ENCODE peak calls at places on chromosome 1, in four cellular contexts. One of them, this sample, is unnamed.

GRCh38 chr1:156432109-156433018 is 63.4 kb downstream of the RHBG start:
- DNase-seq in transverse colon: no peak
- DNase-seq in NB4: no peak
- DNase-seq in uterus: no peak
- DNase-seq in this sample: no peak

GRCh38 chr1:8137406-8138244 is 111.5 kb upstream of the ERRFI1 start:
- DNase-seq in transverse colon: no peak
- DNase-seq in NB4: no peak
- DNase-seq in uterus: peak
- DNase-seq in this sample: no peak

GRCh38 chr1:156638189-156638588 is 3.7 kb upstream of the BCAN start:
- DNase-seq in transverse colon: no peak
- DNase-seq in NB4: no peak
- DNase-seq in uterus: no peak
- DNase-seq in this sample: no peak

GRCh38 chr1:83693409-83694126 is 305.4 kb downstream of the TTLL7 start:
- DNase-seq in transverse colon: no peak
- DNase-seq in NB4: no peak
- DNase-seq in uterus: no peak
- DNase-seq in this sample: no peak

GRCh38 chr1:52603301-52603675 is 1.1 kb downstream of the GPX7 start:
- DNase-seq in transverse colon: no peak
- DNase-seq in NB4: no peak
- DNase-seq in uterus: no peak
- DNase-seq in this sample: no peak

GRCh38 chr1:172356620-172357019 is 63.9 kb upstream of the C1orf105 start:
- DNase-seq in transverse colon: peak
- DNase-seq in NB4: no peak
- DNase-seq in uterus: no peak
- DNase-seq in this sample: no peak

GRCh38 chr1:167690053-167690452 is 31.7 kb upstream of the MPZL1 start:
- DNase-seq in transverse colon: no peak
- DNase-seq in NB4: no peak
- DNase-seq in uterus: no peak
- DNase-seq in this sample: no peak

GRCh38 chr1:33312413-33312749 is 8.5 kb downstream of the A3GALT2 start:
- DNase-seq in transverse colon: no peak
- DNase-seq in NB4: no peak
- DNase-seq in uterus: no peak
- DNase-seq in this sample: no peak

GRCh38 chr1:18922319-18922726 is 20.0 kb upstream of the ALDH4A1 start:
- DNase-seq in transverse colon: peak
- DNase-seq in NB4: peak
- DNase-seq in uterus: peak
- DNase-seq in this sample: no peak
- TF ChIP-seq POLR2A in transverse colon: peak
- TF ChIP-seq POLR2A in NB4: no peak
- TF ChIP-seq POLR2A in uterus: peak
- TF ChIP-seq POLR2A in this sample: no peak

DNA sequence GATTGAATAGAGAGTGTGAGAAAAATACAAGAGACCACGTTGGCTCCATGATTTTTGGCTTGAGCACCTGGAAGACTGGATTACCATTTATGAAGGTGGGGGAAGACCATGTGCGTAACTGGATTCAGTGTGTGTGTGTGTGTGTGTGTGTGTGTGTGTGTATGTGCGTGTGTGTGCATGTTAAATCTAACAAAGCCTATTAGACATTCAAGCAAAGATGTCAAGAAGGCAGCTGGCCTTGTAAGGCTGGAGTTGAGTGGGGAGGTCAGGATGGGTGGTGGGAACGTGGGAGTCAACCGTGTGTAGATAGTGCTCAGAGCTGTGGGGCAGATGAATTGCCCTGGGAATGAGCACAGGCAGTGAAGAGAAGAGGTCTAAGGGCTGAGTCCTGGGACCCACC is 293.8 kb upstream of the POU3F1 start:
- DNase-seq in transverse colon: no peak
- DNase-seq in NB4: no peak
- DNase-seq in uterus: no peak
- DNase-seq in this sample: no peak
- TF ChIP-seq POLR2A in transverse colon: no peak
- TF ChIP-seq POLR2A in NB4: no peak
- TF ChIP-seq POLR2A in uterus: no peak
- TF ChIP-seq POLR2A in this sample: no peak

GRCh38 chr1:200985481-200985880 is 38.0 kb downstream of the KIF21B start:
- DNase-seq in transverse colon: no peak
- DNase-seq in NB4: no peak
- DNase-seq in uterus: no peak
- DNase-seq in this sample: no peak
- TF ChIP-seq POLR2A in transverse colon: no peak
- TF ChIP-seq POLR2A in NB4: no peak
- TF ChIP-seq POLR2A in uterus: no peak
- TF ChIP-seq POLR2A in this sample: no peak

GRCh38 chr1:204520834-204521709 is 4.9 kb downstream of the MDM4 start:
- DNase-seq in transverse colon: peak
- DNase-seq in NB4: peak
- DNase-seq in uterus: no peak
- DNase-seq in this sample: peak
- TF ChIP-seq POLR2A in transverse colon: peak
- TF ChIP-seq POLR2A in NB4: no peak
- TF ChIP-seq POLR2A in uterus: no peak
- TF ChIP-seq POLR2A in this sample: no peak

GRCh38 chr1:112388436-112388835 is 7.6 kb upstream of the CTTNBP2NL start:
- DNase-seq in transverse colon: no peak
- DNase-seq in NB4: no peak
- DNase-seq in uterus: no peak
- DNase-seq in this sample: no peak
- TF ChIP-seq POLR2A in transverse colon: no peak
- TF ChIP-seq POLR2A in NB4: no peak
- TF ChIP-seq POLR2A in uterus: no peak
- TF ChIP-seq POLR2A in this sample: no peak

GRCh38 chr1:245386321-245387002 is 231.7 kb downstream of the KIF26B start:
- DNase-seq in transverse colon: no peak
- DNase-seq in NB4: no peak
- DNase-seq in uterus: no peak
- DNase-seq in this sample: no peak

GRCh38 chr1:245382981-245383380 is 228.2 kb downstream of the KIF26B start:
- DNase-seq in transverse colon: no peak
- DNase-seq in NB4: no peak
- DNase-seq in uterus: no peak
- DNase-seq in this sample: no peak

GRCh38 chr1:245380790-245381535 is 226.2 kb downstream of the KIF26B start:
- DNase-seq in transverse colon: no peak
- DNase-seq in NB4: no peak
- DNase-seq in uterus: no peak
- DNase-seq in this sample: no peak

GRCh38 chr1:245388687-245389086 is 233.9 kb downstream of the KIF26B start:
- DNase-seq in transverse colon: no peak
- DNase-seq in NB4: no peak
- DNase-seq in uterus: no peak
- DNase-seq in this sample: no peak

DNA sequence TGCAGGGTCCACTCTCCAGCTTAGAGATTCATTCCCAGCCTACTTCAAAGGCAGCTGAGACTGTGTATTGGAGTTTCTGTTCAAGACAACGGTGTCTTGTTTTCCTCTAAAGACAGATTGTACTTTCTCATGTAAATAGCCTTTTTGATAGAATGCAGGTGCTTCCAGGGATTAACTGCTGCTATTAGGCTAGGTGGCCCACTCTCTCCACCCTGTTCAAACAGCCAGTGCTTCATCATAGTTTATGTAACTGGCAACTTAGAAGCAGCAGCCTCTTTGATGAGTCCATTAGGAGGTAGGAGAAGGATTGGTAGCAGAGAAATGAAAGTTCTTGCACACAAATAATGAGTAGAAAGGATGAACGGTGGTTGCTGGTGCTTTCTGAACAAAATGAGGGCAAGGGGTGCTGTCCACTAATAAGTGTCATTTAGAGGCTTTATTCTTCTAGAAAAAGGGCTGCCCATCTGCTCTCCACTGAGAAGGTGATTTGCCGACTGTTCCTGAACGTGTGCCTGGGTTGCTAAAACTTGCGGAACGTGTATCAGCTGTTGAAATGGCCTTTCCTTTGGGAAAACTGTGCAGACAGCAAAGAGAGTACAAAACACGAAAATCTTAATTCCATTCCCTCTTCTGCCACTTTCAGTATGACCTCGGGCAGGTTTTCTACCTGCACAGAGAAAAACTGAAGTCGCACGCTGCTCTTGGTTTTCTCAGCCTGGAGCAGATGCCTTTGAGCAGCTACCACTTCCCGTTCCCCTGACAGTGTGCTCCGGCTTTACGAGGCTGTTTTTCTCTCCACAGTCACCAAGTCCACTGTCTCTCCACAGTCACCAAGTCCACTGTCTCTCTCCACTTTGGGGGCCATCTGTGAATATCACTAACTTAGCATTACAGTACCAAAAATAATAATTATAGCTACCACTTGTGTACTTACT is 228.9 kb downstream of the KIF26B start:
- DNase-seq in transverse colon: no peak
- DNase-seq in NB4: no peak
- DNase-seq in uterus: no peak
- DNase-seq in this sample: no peak
- TF ChIP-seq POLR2A in transverse colon: no peak
- TF ChIP-seq POLR2A in NB4: no peak
- TF ChIP-seq POLR2A in uterus: no peak
- TF ChIP-seq POLR2A in this sample: no peak

DNA sequence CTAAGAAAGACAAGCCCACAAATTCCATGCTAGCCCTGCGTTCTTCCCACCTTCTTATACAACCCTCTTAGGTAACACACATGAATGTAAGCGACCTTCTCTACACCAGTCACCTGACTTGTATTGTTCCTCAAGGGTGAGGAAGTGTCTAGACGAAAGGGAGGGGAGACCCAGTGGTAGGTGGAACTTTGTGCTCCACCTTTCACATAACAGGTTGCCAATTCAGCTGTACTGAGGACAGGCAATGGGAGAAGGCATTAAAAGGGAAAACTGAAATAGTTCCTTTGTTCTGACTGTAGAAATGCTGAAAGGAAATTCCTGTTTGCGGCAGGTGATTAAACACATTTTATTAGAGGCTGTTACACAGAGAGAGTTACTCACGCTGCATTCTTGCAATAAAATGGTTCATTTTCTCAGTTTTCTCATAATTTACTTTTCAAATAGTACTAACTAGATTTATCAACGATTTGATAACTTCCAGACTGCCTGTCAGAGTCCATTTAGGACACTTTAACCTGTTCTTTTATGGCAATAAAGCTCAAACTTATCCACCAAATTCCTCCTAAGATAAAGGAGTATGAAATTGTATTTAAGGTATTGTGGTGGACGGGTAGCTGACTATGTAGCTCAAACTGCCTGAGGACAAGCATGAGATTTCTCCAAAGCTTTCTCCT is 17.8 kb upstream of the CHRM3 start:
- DNase-seq in transverse colon: peak
- DNase-seq in NB4: no peak
- DNase-seq in uterus: no peak
- DNase-seq in this sample: no peak
- TF ChIP-seq POLR2A in transverse colon: no peak
- TF ChIP-seq POLR2A in NB4: no peak
- TF ChIP-seq POLR2A in uterus: no peak
- TF ChIP-seq POLR2A in this sample: no peak

This sample was measured in erythroblast.